ENCODE peak calls at places on chromosomes 4 and X, in six cellular contexts. J, M, E, S, P and L are unnamed samples.

GRCh38 chr4:78552398-78553396 is 1.1 kb downstream of the ANXA3 start:
- DNase-seq in J (peak; percentile 87), M (no peak), S (no peak), P (no peak), E (no peak), L (peak; percentile 93)

GRCh38 chrX:38664285-38664684 is 102.9 kb downstream of the TSPAN7 start:
- DNase-seq in M (no peak), P (no peak), E (no peak), S (peak; percentile 39), J (peak; percentile 49), L (peak; percentile 13)

GRCh38 chr4:3801931-3802550 is 35.9 kb downstream of the ADRA2C start:
- DNase-seq in M (no peak), P (no peak), E (no peak), S (no peak), J (no peak), L (no peak)

GRCh38 chr4:108619372-108620100 is 840 bp upstream of the RPL34 start:
- DNase-seq in E (no peak), P (no peak), M (no peak), J (peak; percentile 23), S (peak; percentile 45), L (no peak)

GRCh38 chr4:150302553-150302952 is 224.3 kb downstream of the DCLK2 start:
- DNase-seq in M (no peak), E (no peak), S (peak; percentile 63), P (no peak), J (no peak), L (peak; percentile 28)

GRCh38 chr4:105569014-105569850 is 16.8 kb downstream of the ARHGEF38 start:
- DNase-seq in S (no peak), P (no peak), J (no peak), E (no peak), M (no peak), L (no peak)

GRCh38 chr4:177385576-177386320 is 56.5 kb downstream of the AGA start:
- DNase-seq in E (no peak), P (no peak), S (no peak), M (no peak), J (no peak), L (no peak)

GRCh38 chrX:13689519-13690211 is 737 bp downstream of the RAB9A start:
- DNase-seq in P (no peak), M (no peak), S (no peak), J (peak; percentile 19), E (no peak), L (no peak)

GRCh38 chrX:95076449-95076848 is 1402.4 kb downstream of the FAM133A start:
- DNase-seq in S (peak; percentile 3), M (no peak), E (no peak), P (no peak), J (peak; percentile 63), L (peak; percentile 34)

GRCh38 chr4:129358571-129358970 is 262.6 kb downstream of the C4orf33 start:
- DNase-seq in S (no peak), J (no peak), E (no peak), M (no peak), P (no peak), L (no peak)

GRCh38 chr4:112099701-112100289 is 45.5 kb upstream of the FAM241A start:
- DNase-seq in M (no peak), P (no peak), J (peak; percentile 68), S (peak; percentile 35), E (no peak), L (no peak)

GRCh38 chrX:40132751-40133150 is 35.0 kb upstream of the BCOR start:
- DNase-seq in P (peak; percentile 67), S (peak; percentile 78), E (peak; percentile 73), M (no peak), J (no peak), L (no peak)

GRCh38 chrX:38939067-38939466 is 137.8 kb downstream of the MID1IP1 start:
- DNase-seq in P (no peak), M (no peak), J (no peak), E (no peak), S (no peak), L (no peak)

GRCh38 chr4:7675136-7675535 is 240.4 kb upstream of the PSAPL1 start:
- DNase-seq in M (no peak), S (no peak), E (no peak), J (no peak), P (no peak), L (no peak)

GRCh38 chr4:89509708-89510269 is 202.2 kb upstream of the GPRIN3 start:
- DNase-seq in S (no peak), P (no peak), M (no peak), E (no peak), J (no peak), L (no peak)

GRCh38 chr4:3821580-3822229 is 55.5 kb downstream of the ADRA2C start:
- DNase-seq in J (no peak), S (no peak), P (no peak), M (no peak), E (no peak), L (no peak)

GRCh38 chr4:128565565-128566186 is 243.8 kb upstream of the JADE1 start:
- DNase-seq in J (peak; percentile 85), S (no peak), E (peak; percentile 30), M (peak; percentile 80), P (peak; percentile 45), L (peak; percentile 70)

GRCh38 chr4:136505020-136505419 is 1027.3 kb downstream of the PCDH18 start:
- DNase-seq in S (no peak), E (no peak), P (no peak), M (no peak), J (no peak), L (no peak)

GRCh38 chrX:153818571-153819397 is 11.6 kb downstream of the PDZD4 start:
- DNase-seq in M (peak; percentile 75), P (peak; percentile 47), J (peak; percentile 68), E (peak; percentile 31), S (peak; percentile 91), L (no peak)

GRCh38 chr4:77695769-77696168 is 90.1 kb downstream of the CXCL13 start:
- DNase-seq in S (no peak), J (no peak), E (no peak), M (no peak), P (no peak), L (no peak)

GRCh38 chrX:50003927-50004326 is 81.5 kb downstream of the CLCN5 start:
- DNase-seq in J (no peak), P (no peak), E (no peak), M (no peak), S (no peak), L (no peak)

GRCh38 chrX:30668581-30668980 is 15.4 kb downstream of the GK start:
- DNase-seq in E (no peak), P (no peak), J (no peak), S (no peak), M (no peak), L (no peak)

GRCh38 chr4:15396157-15396800 is 31.6 kb upstream of the C1QTNF7 start:
- DNase-seq in S (peak; percentile 65), P (no peak), J (peak; percentile 80), M (peak; percentile 80), E (no peak), L (peak; percentile 62)

GRCh38 chr4:3762753-3763511 is 3.3 kb upstream of the ADRA2C start:
- DNase-seq in P (no peak), J (no peak), E (no peak), S (no peak), M (no peak), L (no peak)

GRCh38 chr4:98517444-98518021 is 140.9 kb downstream of the TSPAN5 start:
- DNase-seq in M (no peak), E (no peak), P (no peak), J (no peak), S (no peak), L (no peak)

GRCh38 chr4:98514930-98515809 is 143.2 kb downstream of the TSPAN5 start:
- DNase-seq in J (peak; percentile 53), M (no peak), P (no peak), E (no peak), S (no peak), L (no peak)

GRCh38 chr4:98516441-98517323 is 141.7 kb downstream of the TSPAN5 start:
- DNase-seq in P (no peak), S (no peak), E (no peak), M (no peak), J (no peak), L (no peak)

GRCh38 chr4:98518555-98519267 is 139.7 kb downstream of the TSPAN5 start:
- DNase-seq in P (no peak), J (peak; percentile 20), S (no peak), E (no peak), M (no peak), L (no peak)

GRCh38 chr4:98516042-98516440 is 142.4 kb downstream of the TSPAN5 start:
- DNase-seq in M (no peak), P (no peak), S (peak; percentile 41), E (no peak), J (no peak), L (no peak)
- H3K4me1 ChIP-seq in M (peaks cover 3% of the 10 kb centered on the region), P (no peaks in the 10 kb centered on the region), S (peaks cover 33% of the 10 kb centered on the region), E (no peaks in the 10 kb centered on the region), J (peaks cover 18% of the 10 kb centered on the region), L (peaks cover 8% of the 10 kb centered on the region)

DNA sequence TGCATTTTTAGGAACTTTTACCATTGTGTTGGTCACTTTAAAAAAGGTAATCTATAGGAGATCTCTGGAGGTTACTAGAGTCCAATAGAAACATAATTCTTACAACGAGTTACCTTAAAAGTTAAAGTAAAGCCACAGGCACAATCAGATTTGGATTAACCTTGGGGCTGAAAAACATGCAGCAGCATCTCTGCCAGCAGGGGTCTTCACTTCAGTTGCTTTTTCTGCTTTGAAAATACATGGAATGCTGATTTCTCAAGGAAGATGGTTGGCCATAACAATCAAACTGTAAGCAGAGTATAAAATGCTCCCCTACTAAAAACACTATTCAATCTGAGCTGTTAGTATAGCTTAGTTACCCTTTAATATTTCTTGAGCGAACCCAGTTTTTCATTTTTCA is 1072.3 kb upstream of the PCDH10 start:
- DNase-seq in J (peak; percentile 18), E (no peak), P (no peak), M (no peak), S (no peak), L (no peak)
- TF ChIP-seq CTCF in J (peak; percentile 25), E (no peak), P (no peak), M (no peak), S (no peak), L (peak; percentile 10)

GRCh38 chrX:42247241-42247640 is 323.9 kb upstream of the CASK start:
- DNase-seq in P (no peak), S (no peak), M (no peak), E (no peak), J (no peak), L (no peak)
- H3K4me3 ChIP-seq in P (peak overlapping the region; percentile 15), S (no peak overlapping the region), M (no peak overlapping the region), E (peak overlapping the region; percentile 4), J (no peak overlapping the region), L (peak overlapping the region; percentile 14)

DNA sequence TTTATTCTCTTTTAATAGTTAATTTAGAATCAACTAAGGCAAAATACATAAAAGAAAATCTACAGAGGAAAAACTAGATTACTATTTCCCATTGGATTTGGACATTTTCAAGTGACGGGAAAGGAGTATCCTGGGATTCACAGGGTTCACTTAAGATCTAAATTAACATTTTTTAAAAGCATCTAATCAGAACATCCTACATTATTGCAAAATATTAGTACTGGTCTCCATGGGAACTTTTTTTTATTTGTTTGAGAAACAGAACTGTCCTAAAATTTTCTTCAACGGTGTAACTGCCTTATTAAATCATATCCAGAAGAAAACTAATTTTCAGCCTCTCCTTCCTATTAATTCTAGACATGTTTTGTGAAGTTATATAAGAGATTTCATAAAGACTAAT is 69.7 kb downstream of the METTL14 start:
- DNase-seq in M (no peak), J (no peak), S (no peak), E (no peak), P (no peak), L (no peak)
- H3K4me1 ChIP-seq in M (no peaks in the 10 kb centered on the region), J (peaks cover 10% of the 10 kb centered on the region), S (no peaks in the 10 kb centered on the region), E (peaks cover 14% of the 10 kb centered on the region), P (peaks cover 14% of the 10 kb centered on the region), L (peaks cover 3% of the 10 kb centered on the region)